ENCODE peak calls at places on chromosomes 7 and 10, in five cellular contexts. A is CD4-positive, alpha-beta memory T cell; E is RPMI7951; Y is HT-29; J is activated CD4-positive, alpha-beta T cell treated with anti-CD3 and anti-CD28 coated beads, Interleukin-2, amount 10 ng/mL, durations not matched to agents 7 days and 5 days. R is an unnamed sample.

GRCh38 chr10:78691301-78692030 is 377.3 kb upstream of the ZMIZ1 start:
- DNase-seq in A (no peak), E (peak), J (no peak), Y (no peak), R (no peak)

GRCh38 chr10:27100800-27101347 is 580 bp upstream of the ANKRD26 start:
- DNase-seq in J (peak), A (peak), E (peak), Y (no peak), R (no peak)

GRCh38 chr7:150968698-150969482 is 9.2 kb downstream of the KCNH2 start:
- DNase-seq in A (no peak), J (no peak), E (no peak), Y (no peak), R (no peak)

GRCh38 chr10:7968510-7968909 is 86.0 kb upstream of the GATA3 start:
- DNase-seq in Y (no peak), A (no peak), J (no peak), E (no peak), R (no peak)

GRCh38 chr7:141207661-141208060 is 133.8 kb downstream of the TMEM178B start:
- DNase-seq in E (no peak), J (no peak), Y (no peak), A (no peak), R (no peak)

GRCh38 chr7:27944626-27945025 is 204.7 kb downstream of the TAX1BP1 start:
- DNase-seq in E (peak), Y (no peak), A (no peak), J (no peak), R (no peak)

GRCh38 chr10:71776528-71776927 is 3.2 kb upstream of the VSIR start:
- DNase-seq in J (no peak), Y (no peak), E (no peak), A (no peak), R (no peak)

GRCh38 chr7:27409776-27410175 is 167.2 kb downstream of the EVX1 start:
- DNase-seq in A (no peak), J (no peak), Y (no peak), E (peak), R (no peak)

GRCh38 chr10:130018253-130018652 is 54.2 kb upstream of the EBF3 start:
- DNase-seq in Y (peak), E (peak), A (no peak), J (peak), R (no peak)

R was measured in immature natural killer cell.